ENCODE peak calls at places on chromosomes 1 and 21, in five cellular contexts. One of them, this sample, is unnamed. For H3K4me1, the result is how much of the 10 kb centered on the place peaks cover.

GRCh38 chr21:45104560-45104959 is 30.2 kb downstream of the ADARB1 start:
- DNase-seq in neural progenitor cell: no peak
- DNase-seq in A549: no peak
- DNase-seq in mammary epithelial cell: peak
- DNase-seq in IMR-90: no peak
- DNase-seq in this sample: no peak

GRCh38 chr1:39017266-39017665 is 8.9 kb upstream of the NDUFS5 start:
- DNase-seq in mammary epithelial cell: no peak
- DNase-seq in neural progenitor cell: no peak
- DNase-seq in IMR-90: no peak
- DNase-seq in A549: no peak
- DNase-seq in this sample: no peak

GRCh38 chr1:30719406-30720270 is 3.7 kb downstream of the MATN1 start:
- DNase-seq in mammary epithelial cell: no peak
- DNase-seq in IMR-90: peak
- DNase-seq in neural progenitor cell: no peak
- DNase-seq in A549: peak
- DNase-seq in this sample: no peak

GRCh38 chr1:173925306-173926242 is 8.4 kb upstream of the SERPINC1 start:
- DNase-seq in IMR-90: no peak
- DNase-seq in A549: no peak
- DNase-seq in neural progenitor cell: no peak
- DNase-seq in mammary epithelial cell: no peak
- DNase-seq in this sample: no peak

GRCh38 chr21:18387994-18388393 is 15.6 kb downstream of the TMPRSS15 start:
- DNase-seq in IMR-90: no peak
- DNase-seq in mammary epithelial cell: no peak
- DNase-seq in A549: no peak
- DNase-seq in neural progenitor cell: no peak
- DNase-seq in this sample: no peak

GRCh38 chr21:42401164-42401563 is 2.5 kb upstream of the UBASH3A start:
- DNase-seq in neural progenitor cell: no peak
- DNase-seq in A549: no peak
- DNase-seq in mammary epithelial cell: no peak
- DNase-seq in IMR-90: no peak
- DNase-seq in this sample: no peak

GRCh38 chr1:112706505-112707216 is at the start of gene RHOC:
- DNase-seq in mammary epithelial cell: no peak
- DNase-seq in neural progenitor cell: peak
- DNase-seq in IMR-90: peak
- DNase-seq in A549: no peak
- DNase-seq in this sample: peak

GRCh38 chr1:33161061-33161681 is 20.7 kb downstream of the TRIM62 start:
- DNase-seq in IMR-90: peak
- DNase-seq in A549: no peak
- DNase-seq in mammary epithelial cell: no peak
- DNase-seq in neural progenitor cell: peak
- DNase-seq in this sample: no peak

GRCh38 chr21:14526816-14527689 is 19.1 kb downstream of the SAMSN1 start:
- DNase-seq in mammary epithelial cell: no peak
- DNase-seq in A549: no peak
- DNase-seq in neural progenitor cell: no peak
- DNase-seq in IMR-90: no peak
- DNase-seq in this sample: no peak

GRCh38 chr1:71350805-71351204 is 270.0 kb upstream of the ZRANB2 start:
- DNase-seq in A549: no peak
- DNase-seq in IMR-90: peak
- DNase-seq in mammary epithelial cell: no peak
- DNase-seq in neural progenitor cell: no peak
- DNase-seq in this sample: no peak

GRCh38 chr1:115717541-115717940 is 51.0 kb downstream of the CASQ2 start:
- DNase-seq in A549: peak
- DNase-seq in neural progenitor cell: peak
- DNase-seq in mammary epithelial cell: peak
- DNase-seq in IMR-90: peak
- DNase-seq in this sample: peak

GRCh38 chr1:119702384-119702783 is 9.3 kb upstream of the PHGDH start:
- DNase-seq in IMR-90: peak
- DNase-seq in mammary epithelial cell: peak
- DNase-seq in A549: peak
- DNase-seq in neural progenitor cell: no peak
- DNase-seq in this sample: no peak

GRCh38 chr1:20105856-20106255 is 13.5 kb downstream of the PLA2G2D start:
- DNase-seq in IMR-90: no peak
- DNase-seq in mammary epithelial cell: peak
- DNase-seq in A549: no peak
- DNase-seq in neural progenitor cell: no peak
- DNase-seq in this sample: no peak

GRCh38 chr21:34890724-34891609 is 158.1 kb downstream of the RUNX1 start:
- DNase-seq in mammary epithelial cell: peak
- DNase-seq in A549: no peak
- DNase-seq in neural progenitor cell: peak
- DNase-seq in IMR-90: peak
- DNase-seq in this sample: peak

DNA sequence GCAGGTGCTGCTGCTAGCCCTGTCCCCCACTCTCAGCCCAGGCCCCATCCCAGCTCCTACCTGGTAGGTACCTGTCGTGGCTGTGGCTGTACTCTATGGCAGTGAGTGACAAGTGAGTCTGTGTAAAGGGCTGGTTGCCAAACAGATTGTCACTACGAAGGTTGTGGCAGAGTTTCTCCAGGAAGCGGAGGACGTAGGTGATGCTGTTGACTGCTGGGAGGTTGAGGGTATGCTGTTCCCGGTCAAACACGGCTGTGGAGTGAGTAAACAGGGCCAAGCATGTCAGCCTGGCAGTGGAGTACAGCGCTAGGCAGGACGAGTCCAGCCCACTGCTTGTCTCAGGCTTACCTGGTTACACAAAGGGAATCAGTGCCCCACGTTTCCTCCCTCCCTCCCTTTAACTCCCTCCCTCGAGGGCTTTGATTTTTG is 24.8 kb upstream of the SLFNL1 start:
- DNase-seq in mammary epithelial cell: no peak
- DNase-seq in IMR-90: no peak
- DNase-seq in A549: no peak
- DNase-seq in neural progenitor cell: no peak
- DNase-seq in this sample: no peak
- H3K4me1 ChIP-seq in mammary epithelial cell: under half
- H3K4me1 ChIP-seq in IMR-90: under half
- H3K4me1 ChIP-seq in A549: under half
- H3K4me1 ChIP-seq in neural progenitor cell: under half
- H3K4me1 ChIP-seq in this sample: under half

DNA sequence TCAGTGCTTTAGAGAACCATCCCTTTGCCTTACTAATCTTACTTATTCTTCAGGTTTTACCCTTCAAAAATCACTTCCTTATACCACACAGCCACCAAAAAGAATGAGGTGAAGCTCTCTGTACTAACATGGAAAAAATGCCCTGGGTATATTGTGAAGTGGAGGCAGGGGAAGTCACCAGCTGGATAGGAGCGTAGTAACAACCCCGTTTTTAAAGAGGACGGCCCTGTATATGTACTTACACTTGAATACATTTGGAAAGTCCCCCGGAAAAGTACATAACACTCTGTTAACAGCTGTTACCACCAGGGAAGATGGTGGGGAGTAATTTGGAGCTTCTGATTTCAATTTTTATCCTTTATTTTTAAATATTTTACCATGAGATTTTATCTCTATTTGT is 28.2 kb upstream of the KHDRBS1 start:
- DNase-seq in IMR-90: peak
- DNase-seq in A549: no peak
- DNase-seq in mammary epithelial cell: no peak
- DNase-seq in neural progenitor cell: no peak
- DNase-seq in this sample: no peak
- H3K4me2 ChIP-seq in IMR-90: no peak
- H3K4me2 ChIP-seq in A549: no peak
- H3K4me2 ChIP-seq in mammary epithelial cell: peak
- H3K4me2 ChIP-seq in neural progenitor cell: no peak
- H3K4me2 ChIP-seq in this sample: no peak

GRCh38 chr1:207829576-207829975 is 77.7 kb downstream of the CD46 start:
- DNase-seq in mammary epithelial cell: no peak
- DNase-seq in IMR-90: no peak
- DNase-seq in neural progenitor cell: no peak
- DNase-seq in A549: no peak
- DNase-seq in this sample: no peak
- H3K4me1 ChIP-seq in mammary epithelial cell: under half
- H3K4me1 ChIP-seq in IMR-90: under half
- H3K4me1 ChIP-seq in neural progenitor cell: under half
- H3K4me1 ChIP-seq in A549: under half
- H3K4me1 ChIP-seq in this sample: under half

GRCh38 chr1:3467096-3468036 is 12.9 kb downstream of the ARHGEF16 start:
- DNase-seq in mammary epithelial cell: no peak
- DNase-seq in IMR-90: no peak
- DNase-seq in A549: no peak
- DNase-seq in neural progenitor cell: no peak
- DNase-seq in this sample: no peak
- H3K4me2 ChIP-seq in mammary epithelial cell: no peak
- H3K4me2 ChIP-seq in IMR-90: no peak
- H3K4me2 ChIP-seq in A549: no peak
- H3K4me2 ChIP-seq in neural progenitor cell: no peak
- H3K4me2 ChIP-seq in this sample: no peak

DNA sequence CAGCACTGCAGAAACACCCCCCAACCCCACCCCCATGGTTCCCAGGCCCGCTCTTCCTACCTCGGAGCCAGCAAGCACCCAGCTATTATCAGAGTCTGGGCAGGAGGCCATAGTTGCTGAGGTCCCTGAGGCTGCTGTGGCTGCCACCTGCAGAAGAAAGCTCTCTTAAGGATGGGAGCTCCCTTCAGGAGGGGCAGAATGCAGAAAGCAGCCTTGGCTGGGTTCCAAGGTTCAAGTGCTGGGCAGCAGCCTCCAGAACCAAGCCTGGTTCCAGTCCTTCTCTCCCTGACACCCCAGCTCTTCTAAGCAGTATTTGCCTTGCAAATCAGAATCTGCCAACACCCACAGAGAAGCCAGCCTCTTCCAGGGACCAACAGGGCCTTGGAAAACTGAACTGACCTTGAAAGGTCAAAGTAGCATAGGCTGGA is 2.3 kb downstream of the PBXIP1 start:
- DNase-seq in IMR-90: no peak
- DNase-seq in neural progenitor cell: no peak
- DNase-seq in A549: no peak
- DNase-seq in mammary epithelial cell: no peak
- DNase-seq in this sample: no peak
- H3K4me1 ChIP-seq in IMR-90: under half
- H3K4me1 ChIP-seq in neural progenitor cell: under half
- H3K4me1 ChIP-seq in A549: under half
- H3K4me1 ChIP-seq in mammary epithelial cell: under half
- H3K4me1 ChIP-seq in this sample: under half

This sample was measured in H9.